ENCODE peak calls at places on chromosomes 3 and 15, in eight cellular contexts. One of them, this sample, is unnamed.

GRCh38 chr15:95875141-95875643 is 455.3 kb upstream of the NR2F2 start:
- DNase-seq in nephron progenitor cell: no peak
- DNase-seq in neural crest cell: no peak
- DNase-seq in foreskin fibroblast: peak
- DNase-seq in cortex of kidney: no peak
- DNase-seq in left ventricle myocardium superior: no peak
- DNase-seq in epithelial cell of esophagus: peak
- DNase-seq in neuronal stem cell: no peak
- DNase-seq in this sample: no peak

GRCh38 chr3:156615592-156616173 is 58.7 kb upstream of the TIPARP start:
- DNase-seq in nephron progenitor cell: no peak
- DNase-seq in neural crest cell: no peak
- DNase-seq in foreskin fibroblast: peak
- DNase-seq in cortex of kidney: no peak
- DNase-seq in left ventricle myocardium superior: no peak
- DNase-seq in epithelial cell of esophagus: peak
- DNase-seq in neuronal stem cell: no peak
- DNase-seq in this sample: no peak

GRCh38 chr15:57345584-57345983 is 30.7 kb upstream of the CGNL1 start:
- DNase-seq in nephron progenitor cell: peak
- DNase-seq in neural crest cell: no peak
- DNase-seq in foreskin fibroblast: no peak
- DNase-seq in cortex of kidney: no peak
- DNase-seq in left ventricle myocardium superior: no peak
- DNase-seq in epithelial cell of esophagus: no peak
- DNase-seq in neuronal stem cell: no peak
- DNase-seq in this sample: no peak

GRCh38 chr15:56978898-56979662 is 60.6 kb downstream of the TCF12 start:
- DNase-seq in nephron progenitor cell: no peak
- DNase-seq in neural crest cell: no peak
- DNase-seq in foreskin fibroblast: peak
- DNase-seq in cortex of kidney: no peak
- DNase-seq in left ventricle myocardium superior: no peak
- DNase-seq in epithelial cell of esophagus: peak
- DNase-seq in neuronal stem cell: no peak
- DNase-seq in this sample: no peak

GRCh38 chr3:117192888-117193287 is 483.3 kb downstream of the TUSC7 start:
- DNase-seq in nephron progenitor cell: no peak
- DNase-seq in neural crest cell: no peak
- DNase-seq in foreskin fibroblast: no peak
- DNase-seq in cortex of kidney: no peak
- DNase-seq in left ventricle myocardium superior: no peak
- DNase-seq in epithelial cell of esophagus: no peak
- DNase-seq in neuronal stem cell: no peak
- DNase-seq in this sample: no peak

GRCh38 chr15:63985221-63986184 is 60.8 kb downstream of the DAPK2 start:
- DNase-seq in nephron progenitor cell: no peak
- DNase-seq in neural crest cell: no peak
- DNase-seq in foreskin fibroblast: no peak
- DNase-seq in cortex of kidney: no peak
- DNase-seq in left ventricle myocardium superior: peak
- DNase-seq in epithelial cell of esophagus: no peak
- DNase-seq in neuronal stem cell: no peak
- DNase-seq in this sample: peak

GRCh38 chr15:94259121-94259776 is 27.9 kb downstream of the MCTP2 start:
- DNase-seq in nephron progenitor cell: no peak
- DNase-seq in neural crest cell: no peak
- DNase-seq in foreskin fibroblast: peak
- DNase-seq in cortex of kidney: no peak
- DNase-seq in left ventricle myocardium superior: no peak
- DNase-seq in epithelial cell of esophagus: no peak
- DNase-seq in neuronal stem cell: no peak
- DNase-seq in this sample: no peak

GRCh38 chr15:68652141-68652540 is 73.3 kb downstream of the CORO2B start:
- DNase-seq in nephron progenitor cell: no peak
- DNase-seq in neural crest cell: no peak
- DNase-seq in foreskin fibroblast: peak
- DNase-seq in cortex of kidney: no peak
- DNase-seq in left ventricle myocardium superior: peak
- DNase-seq in epithelial cell of esophagus: no peak
- DNase-seq in neuronal stem cell: no peak
- DNase-seq in this sample: no peak

GRCh38 chr3:64343692-64344440 is 118.6 kb upstream of the PRICKLE2 start:
- DNase-seq in nephron progenitor cell: no peak
- DNase-seq in neural crest cell: no peak
- DNase-seq in foreskin fibroblast: peak
- DNase-seq in cortex of kidney: no peak
- DNase-seq in left ventricle myocardium superior: no peak
- DNase-seq in epithelial cell of esophagus: peak
- DNase-seq in neuronal stem cell: no peak
- DNase-seq in this sample: no peak

GRCh38 chr3:133926736-133927542 is 31.3 kb upstream of the RAB6B start:
- DNase-seq in nephron progenitor cell: peak
- DNase-seq in neural crest cell: peak
- DNase-seq in foreskin fibroblast: no peak
- DNase-seq in cortex of kidney: no peak
- DNase-seq in left ventricle myocardium superior: no peak
- DNase-seq in epithelial cell of esophagus: no peak
- DNase-seq in neuronal stem cell: peak
- DNase-seq in this sample: no peak

GRCh38 chr3:85003479-85003878 is 44.7 kb downstream of the CADM2 start:
- DNase-seq in nephron progenitor cell: no peak
- DNase-seq in neural crest cell: no peak
- DNase-seq in foreskin fibroblast: no peak
- DNase-seq in cortex of kidney: no peak
- DNase-seq in left ventricle myocardium superior: no peak
- DNase-seq in epithelial cell of esophagus: no peak
- DNase-seq in neuronal stem cell: no peak
- DNase-seq in this sample: no peak

GRCh38 chr3:43855674-43856299 is 165.0 kb downstream of the ABHD5 start:
- DNase-seq in nephron progenitor cell: peak
- DNase-seq in neural crest cell: peak
- DNase-seq in foreskin fibroblast: peak
- DNase-seq in cortex of kidney: no peak
- DNase-seq in left ventricle myocardium superior: peak
- DNase-seq in epithelial cell of esophagus: peak
- DNase-seq in neuronal stem cell: peak
- DNase-seq in this sample: no peak

GRCh38 chr3:15636028-15636709 is 34.6 kb downstream of the BTD start:
- DNase-seq in nephron progenitor cell: no peak
- DNase-seq in neural crest cell: no peak
- DNase-seq in foreskin fibroblast: peak
- DNase-seq in cortex of kidney: no peak
- DNase-seq in left ventricle myocardium superior: no peak
- DNase-seq in epithelial cell of esophagus: peak
- DNase-seq in neuronal stem cell: no peak
- DNase-seq in this sample: no peak

GRCh38 chr3:31254483-31254882 is 278.2 kb upstream of the STT3B start:
- DNase-seq in nephron progenitor cell: no peak
- DNase-seq in neural crest cell: no peak
- DNase-seq in foreskin fibroblast: no peak
- DNase-seq in cortex of kidney: no peak
- DNase-seq in left ventricle myocardium superior: no peak
- DNase-seq in epithelial cell of esophagus: no peak
- DNase-seq in neuronal stem cell: no peak
- DNase-seq in this sample: no peak

GRCh38 chr15:60798821-60799220 is 319.9 kb upstream of the ICE2 start:
- DNase-seq in nephron progenitor cell: no peak
- DNase-seq in neural crest cell: no peak
- DNase-seq in foreskin fibroblast: peak
- DNase-seq in cortex of kidney: no peak
- DNase-seq in left ventricle myocardium superior: no peak
- DNase-seq in epithelial cell of esophagus: peak
- DNase-seq in neuronal stem cell: no peak
- DNase-seq in this sample: no peak

GRCh38 chr3:142298626-142299025 is 73.2 kb upstream of the GK5 start:
- DNase-seq in nephron progenitor cell: no peak
- DNase-seq in neural crest cell: no peak
- DNase-seq in foreskin fibroblast: no peak
- DNase-seq in cortex of kidney: no peak
- DNase-seq in left ventricle myocardium superior: no peak
- DNase-seq in epithelial cell of esophagus: no peak
- DNase-seq in neuronal stem cell: no peak
- DNase-seq in this sample: no peak

GRCh38 chr15:67050062-67050461 is 15.3 kb upstream of the SMAD3 start:
- DNase-seq in nephron progenitor cell: no peak
- DNase-seq in neural crest cell: no peak
- DNase-seq in foreskin fibroblast: peak
- DNase-seq in cortex of kidney: no peak
- DNase-seq in left ventricle myocardium superior: no peak
- DNase-seq in epithelial cell of esophagus: peak
- DNase-seq in neuronal stem cell: no peak
- DNase-seq in this sample: no peak

GRCh38 chr15:74176262-74177208 is 3.0 kb downstream of the ISLR start:
- DNase-seq in nephron progenitor cell: no peak
- DNase-seq in neural crest cell: no peak
- DNase-seq in foreskin fibroblast: no peak
- DNase-seq in cortex of kidney: no peak
- DNase-seq in left ventricle myocardium superior: peak
- DNase-seq in epithelial cell of esophagus: no peak
- DNase-seq in neuronal stem cell: no peak
- DNase-seq in this sample: no peak

GRCh38 chr15:48285329-48286214 is 45.7 kb upstream of the DUT start:
- DNase-seq in nephron progenitor cell: peak
- DNase-seq in neural crest cell: peak
- DNase-seq in foreskin fibroblast: peak
- DNase-seq in cortex of kidney: no peak
- DNase-seq in left ventricle myocardium superior: no peak
- DNase-seq in epithelial cell of esophagus: peak
- DNase-seq in neuronal stem cell: peak
- DNase-seq in this sample: peak

GRCh38 chr3:6644070-6644929 is 216.6 kb upstream of the GRM7 start:
- DNase-seq in nephron progenitor cell: no peak
- DNase-seq in neural crest cell: no peak
- DNase-seq in foreskin fibroblast: no peak
- DNase-seq in cortex of kidney: no peak
- DNase-seq in left ventricle myocardium superior: no peak
- DNase-seq in epithelial cell of esophagus: no peak
- DNase-seq in neuronal stem cell: no peak
- DNase-seq in this sample: no peak

GRCh38 chr3:188780188-188781147 is 391.3 kb upstream of the TPRG1 start:
- DNase-seq in nephron progenitor cell: no peak
- DNase-seq in neural crest cell: no peak
- DNase-seq in foreskin fibroblast: peak
- DNase-seq in cortex of kidney: no peak
- DNase-seq in left ventricle myocardium superior: peak
- DNase-seq in epithelial cell of esophagus: peak
- DNase-seq in neuronal stem cell: no peak
- DNase-seq in this sample: no peak

GRCh38 chr15:101305820-101306255 is 10.8 kb upstream of the SNRPA1 start:
- DNase-seq in nephron progenitor cell: no peak
- DNase-seq in neural crest cell: no peak
- DNase-seq in foreskin fibroblast: no peak
- DNase-seq in cortex of kidney: no peak
- DNase-seq in left ventricle myocardium superior: no peak
- DNase-seq in epithelial cell of esophagus: no peak
- DNase-seq in neuronal stem cell: no peak
- DNase-seq in this sample: no peak

GRCh38 chr15:62391565-62392262 is 226.6 kb upstream of the C2CD4B start:
- DNase-seq in nephron progenitor cell: peak
- DNase-seq in neural crest cell: peak
- DNase-seq in foreskin fibroblast: peak
- DNase-seq in cortex of kidney: no peak
- DNase-seq in left ventricle myocardium superior: peak
- DNase-seq in epithelial cell of esophagus: peak
- DNase-seq in neuronal stem cell: peak
- DNase-seq in this sample: no peak

GRCh38 chr3:98964784-98965183 is 63.3 kb upstream of the DCBLD2 start:
- DNase-seq in nephron progenitor cell: no peak
- DNase-seq in neural crest cell: no peak
- DNase-seq in foreskin fibroblast: no peak
- DNase-seq in cortex of kidney: no peak
- DNase-seq in left ventricle myocardium superior: no peak
- DNase-seq in epithelial cell of esophagus: no peak
- DNase-seq in neuronal stem cell: no peak
- DNase-seq in this sample: no peak

GRCh38 chr3:37668431-37668830 is 193.2 kb upstream of the CTDSPL start:
- DNase-seq in nephron progenitor cell: no peak
- DNase-seq in neural crest cell: no peak
- DNase-seq in foreskin fibroblast: peak
- DNase-seq in cortex of kidney: no peak
- DNase-seq in left ventricle myocardium superior: no peak
- DNase-seq in epithelial cell of esophagus: peak
- DNase-seq in neuronal stem cell: no peak
- DNase-seq in this sample: no peak

GRCh38 chr3:125231895-125232294 is 19.3 kb upstream of the SLC12A8 start:
- DNase-seq in nephron progenitor cell: no peak
- DNase-seq in neural crest cell: no peak
- DNase-seq in foreskin fibroblast: peak
- DNase-seq in cortex of kidney: no peak
- DNase-seq in left ventricle myocardium superior: no peak
- DNase-seq in epithelial cell of esophagus: peak
- DNase-seq in neuronal stem cell: no peak
- DNase-seq in this sample: no peak

GRCh38 chr3:111315911-111316310 is 226.1 kb upstream of the CD96 start:
- DNase-seq in nephron progenitor cell: no peak
- DNase-seq in neural crest cell: no peak
- DNase-seq in foreskin fibroblast: peak
- DNase-seq in cortex of kidney: no peak
- DNase-seq in left ventricle myocardium superior: no peak
- DNase-seq in epithelial cell of esophagus: peak
- DNase-seq in neuronal stem cell: no peak
- DNase-seq in this sample: no peak

GRCh38 chr3:160739079-160739478 is 17.0 kb upstream of the PPM1L start:
- DNase-seq in nephron progenitor cell: peak
- DNase-seq in neural crest cell: no peak
- DNase-seq in foreskin fibroblast: peak
- DNase-seq in cortex of kidney: no peak
- DNase-seq in left ventricle myocardium superior: peak
- DNase-seq in epithelial cell of esophagus: no peak
- DNase-seq in neuronal stem cell: no peak
- DNase-seq in this sample: no peak

GRCh38 chr3:139427283-139428060 is 38.0 kb upstream of the COPB2 start:
- DNase-seq in nephron progenitor cell: peak
- DNase-seq in neural crest cell: peak
- DNase-seq in foreskin fibroblast: peak
- DNase-seq in cortex of kidney: no peak
- DNase-seq in left ventricle myocardium superior: no peak
- DNase-seq in epithelial cell of esophagus: peak
- DNase-seq in neuronal stem cell: peak
- DNase-seq in this sample: no peak

GRCh38 chr3:23808525-23808924 is 2.8 kb downstream of the UBE2E1 start:
- DNase-seq in nephron progenitor cell: no peak
- DNase-seq in neural crest cell: no peak
- DNase-seq in foreskin fibroblast: no peak
- DNase-seq in cortex of kidney: no peak
- DNase-seq in left ventricle myocardium superior: no peak
- DNase-seq in epithelial cell of esophagus: no peak
- DNase-seq in neuronal stem cell: no peak
- DNase-seq in this sample: no peak

GRCh38 chr3:71723452-71724170 is 1.6 kb downstream of the EIF4E3 start:
- DNase-seq in nephron progenitor cell: no peak
- DNase-seq in neural crest cell: no peak
- DNase-seq in foreskin fibroblast: no peak
- DNase-seq in cortex of kidney: no peak
- DNase-seq in left ventricle myocardium superior: no peak
- DNase-seq in epithelial cell of esophagus: no peak
- DNase-seq in neuronal stem cell: no peak
- DNase-seq in this sample: no peak

GRCh38 chr3:52025453-52025852 is 29.8 kb upstream of the RPL29 start:
- DNase-seq in nephron progenitor cell: no peak
- DNase-seq in neural crest cell: no peak
- DNase-seq in foreskin fibroblast: no peak
- DNase-seq in cortex of kidney: no peak
- DNase-seq in left ventricle myocardium superior: peak
- DNase-seq in epithelial cell of esophagus: no peak
- DNase-seq in neuronal stem cell: no peak
- DNase-seq in this sample: no peak

GRCh38 chr15:79132361-79132760 is 41.8 kb upstream of the RASGRF1 start:
- DNase-seq in nephron progenitor cell: no peak
- DNase-seq in neural crest cell: no peak
- DNase-seq in foreskin fibroblast: no peak
- DNase-seq in cortex of kidney: no peak
- DNase-seq in left ventricle myocardium superior: no peak
- DNase-seq in epithelial cell of esophagus: no peak
- DNase-seq in neuronal stem cell: no peak
- DNase-seq in this sample: no peak

GRCh38 chr3:40387001-40387894 is at the start of gene ENTPD3:
- DNase-seq in nephron progenitor cell: peak
- DNase-seq in neural crest cell: no peak
- DNase-seq in foreskin fibroblast: peak
- DNase-seq in cortex of kidney: no peak
- DNase-seq in left ventricle myocardium superior: peak
- DNase-seq in epithelial cell of esophagus: peak
- DNase-seq in neuronal stem cell: peak
- DNase-seq in this sample: no peak

This sample was measured in cerebellar nuclear complex.